ENCODE peak calls at places on chromosomes 13 and 19, in four cellular contexts. T, J, L and H are unnamed samples.

GRCh38 chr13:47291116-47291656 is 394.3 kb upstream of the HTR2A start:
- DNase-seq in J (no peak), L (no peak), T (no peak), H (no peak)

GRCh38 chr19:22625266-22626035 is 8.7 kb upstream of the ZNF492 start:
- DNase-seq in L (no peak), J (no peak), T (no peak), H (no peak)

GRCh38 chr19:1156830-1157615 is 17.0 kb downstream of the SBNO2 start:
- DNase-seq in T (no peak), J (no peak), L (no peak), H (peak)

GRCh38 chr19:2424686-2425621 is 2.4 kb downstream of the TIMM13 start:
- DNase-seq in T (peak), L (no peak), J (no peak), H (peak)

GRCh38 chr19:30450101-30450500 is 77.9 kb downstream of the ZNF536 start:
- DNase-seq in L (no peak), J (peak), T (no peak), H (peak)

GRCh38 chr19:53786744-53787143 is 37.4 kb downstream of the NLRP12 start:
- DNase-seq in T (no peak), L (no peak), J (no peak), H (no peak)

GRCh38 chr19:55661826-55662225 is 7.0 kb downstream of the U2AF2 start:
- DNase-seq in T (no peak), L (no peak), J (no peak), H (no peak)

GRCh38 chr13:80469105-80469840 is 128.3 kb upstream of the SPRY2 start:
- DNase-seq in T (no peak), L (no peak), J (no peak), H (no peak)

GRCh38 chr19:55255618-55256423 is 3.0 kb downstream of the PPP6R1 start:
- DNase-seq in J (no peak), L (peak), T (peak), H (peak)

GRCh38 chr13:111346281-111346680 is 25.8 kb downstream of the TEX29 start:
- DNase-seq in T (no peak), J (no peak), L (no peak), H (no peak)

GRCh38 chr19:52527134-52527953 is at the start of gene ZNF808:
- DNase-seq in J (peak), T (peak), L (peak), H (peak)

GRCh38 chr19:17757125-17757524 is 5.8 kb downstream of the FCHO1 start:
- DNase-seq in T (peak), J (peak), L (peak), H (peak)

GRCh38 chr13:49113526-49114286 is 106.4 kb upstream of the MLNR start:
- DNase-seq in L (no peak), J (no peak), T (peak), H (no peak)

GRCh38 chr19:5958074-5958850 is 19.7 kb downstream of the RANBP3 start:
- DNase-seq in J (no peak), L (no peak), T (no peak), H (no peak)

GRCh38 chr13:74087304-74087703 is 46.9 kb downstream of the KLF12 start:
- DNase-seq in L (no peak), J (no peak), T (no peak), H (no peak)

GRCh38 chr19:38878575-38879399 is 712 bp upstream of the RINL start:
- DNase-seq in J (no peak), T (no peak), L (no peak), H (no peak)

GRCh38 chr19:4984448-4984990 is 15.6 kb downstream of the KDM4B start:
- DNase-seq in T (no peak), J (no peak), L (no peak), H (no peak)

GRCh38 chr13:33284016-33284415 is 1.5 kb downstream of the STARD13 start:
- DNase-seq in J (no peak), T (peak), L (no peak), H (no peak)

GRCh38 chr13:113722921-113723320 is 36.1 kb upstream of the TMEM255B start:
- DNase-seq in J (no peak), T (no peak), L (no peak), H (no peak)

GRCh38 chr13:108270442-108270841 is 924 bp downstream of the TNFSF13B start:
- DNase-seq in J (no peak), L (no peak), T (no peak), H (no peak)

GRCh38 chr19:53892981-53893325 is 11.0 kb downstream of the PRKCG start:
- DNase-seq in J (no peak), T (no peak), L (peak), H (no peak)

GRCh38 chr19:18478545-18479311 is 40.8 kb upstream of the ISYNA1 start:
- DNase-seq in L (peak), J (peak), T (peak), H (peak)

GRCh38 chr19:45862564-45863334 is at the start of gene SYMPK:
- DNase-seq in T (peak), L (peak), J (peak), H (peak)

GRCh38 chr13:27919934-27920676 is at the start of gene PDX1:
- DNase-seq in T (peak), J (no peak), L (no peak), H (peak)

GRCh38 chr13:29436291-29436690 is 159.2 kb downstream of the SLC7A1 start:
- DNase-seq in T (peak), J (no peak), L (no peak), H (no peak)

GRCh38 chr13:99968521-99969367 is 2.8 kb downstream of the ZIC5 start:
- DNase-seq in T (no peak), L (no peak), J (no peak), H (no peak)

GRCh38 chr13:35179494-35179893 is 237.4 kb downstream of the NBEA start:
- DNase-seq in L (no peak), J (no peak), T (peak), H (no peak)

GRCh38 chr13:78658630-78659449 is at the start of gene OBI1:
- DNase-seq in T (peak), J (peak), L (peak), H (peak)

GRCh38 chr19:2061093-2061935 is 10.3 kb upstream of the MKNK2 start:
- DNase-seq in J (peak), L (peak), T (peak), H (peak)

GRCh38 chr19:14368011-14368513 is 13.2 kb upstream of the ADGRE5 start:
- DNase-seq in L (peak), J (no peak), T (no peak), H (no peak)

GRCh38 chr13:70203661-70204229 is 95.5 kb upstream of the KLHL1 start:
- DNase-seq in J (no peak), L (peak), T (peak), H (no peak)

GRCh38 chr13:60463787-60464186 is 66.8 kb downstream of the TDRD3 start:
- DNase-seq in J (no peak), L (no peak), T (peak), H (no peak)

GRCh38 chr19:29812080-29812880 is 489 bp downstream of the CCNE1 start:
- DNase-seq in T (peak), J (no peak), L (peak), H (peak)

GRCh38 chr19:48837081-48837524 is 812 bp upstream of the HSD17B14 start:
- DNase-seq in L (peak), J (peak), T (peak), H (peak)

GRCh38 chr19:43624933-43625332 is 5.5 kb upstream of the ZNF428 start:
- DNase-seq in J (no peak), L (peak), T (no peak), H (peak)